ENCODE peak calls at places on chromosome 6, in seven cellular contexts. One of them, this sample, is unnamed.

GRCh38 chr6:154805288-154805911 is 72.2 kb downstream of the SCAF8 start:
- DNase-seq in T follicular helper cell: no peak
- DNase-seq in transverse colon: no peak
- DNase-seq in T-helper 22 cell: no peak
- DNase-seq in dorsolateral prefrontal cortex: no peak
- DNase-seq in NCI-H226: no peak
- DNase-seq in GM13976: peak; percentile 31
- DNase-seq in this sample: peak; percentile 60

GRCh38 chr6:156953478-156954146 is 176.4 kb downstream of the ARID1B start:
- DNase-seq in T follicular helper cell: peak; percentile 51
- DNase-seq in dorsolateral prefrontal cortex: no peak
- DNase-seq in GM13976: peak; percentile 51
- DNase-seq in NCI-H226: peak; percentile 96
- DNase-seq in transverse colon: no peak
- DNase-seq in T-helper 22 cell: peak; percentile 14
- DNase-seq in this sample: no peak

GRCh38 chr6:35048031-35048613 is 93.0 kb downstream of the TCP11 start:
- DNase-seq in transverse colon: no peak
- DNase-seq in dorsolateral prefrontal cortex: no peak
- DNase-seq in GM13976: peak; percentile 7
- DNase-seq in T follicular helper cell: no peak
- DNase-seq in NCI-H226: no peak
- DNase-seq in T-helper 22 cell: no peak
- DNase-seq in this sample: no peak

GRCh38 chr6:56356431-56356830 is 109.1 kb upstream of the COL21A1 start:
- DNase-seq in NCI-H226: no peak
- DNase-seq in transverse colon: no peak
- DNase-seq in GM13976: no peak
- DNase-seq in T-helper 22 cell: no peak
- DNase-seq in T follicular helper cell: no peak
- DNase-seq in dorsolateral prefrontal cortex: no peak
- DNase-seq in this sample: no peak

GRCh38 chr6:35063701-35064507 is 77.2 kb downstream of the TCP11 start:
- DNase-seq in T-helper 22 cell: no peak
- DNase-seq in dorsolateral prefrontal cortex: no peak
- DNase-seq in NCI-H226: no peak
- DNase-seq in transverse colon: no peak
- DNase-seq in GM13976: no peak
- DNase-seq in T follicular helper cell: no peak
- DNase-seq in this sample: no peak

GRCh38 chr6:26104457-26105108 is 17.4 kb downstream of the HFE start:
- DNase-seq in GM13976: no peak
- DNase-seq in T follicular helper cell: no peak
- DNase-seq in dorsolateral prefrontal cortex: no peak
- DNase-seq in NCI-H226: no peak
- DNase-seq in transverse colon: peak; percentile 43
- DNase-seq in T-helper 22 cell: no peak
- DNase-seq in this sample: peak; percentile 72

GRCh38 chr6:160065200-160065599 is 56.4 kb upstream of the SLC22A1 start:
- DNase-seq in GM13976: no peak
- DNase-seq in T follicular helper cell: no peak
- DNase-seq in NCI-H226: no peak
- DNase-seq in dorsolateral prefrontal cortex: no peak
- DNase-seq in T-helper 22 cell: no peak
- DNase-seq in transverse colon: no peak
- DNase-seq in this sample: no peak

GRCh38 chr6:162184465-162184864 is 543.1 kb downstream of the PRKN start:
- DNase-seq in T follicular helper cell: no peak
- DNase-seq in T-helper 22 cell: no peak
- DNase-seq in transverse colon: no peak
- DNase-seq in dorsolateral prefrontal cortex: no peak
- DNase-seq in NCI-H226: no peak
- DNase-seq in GM13976: no peak
- DNase-seq in this sample: no peak

GRCh38 chr6:68497927-68498326 is 137.2 kb upstream of the ADGRB3 start:
- DNase-seq in NCI-H226: no peak
- DNase-seq in T-helper 22 cell: no peak
- DNase-seq in T follicular helper cell: no peak
- DNase-seq in GM13976: no peak
- DNase-seq in transverse colon: no peak
- DNase-seq in dorsolateral prefrontal cortex: no peak
- DNase-seq in this sample: no peak

GRCh38 chr6:43355862-43356590 is 13.4 kb downstream of the ZNF318 start:
- DNase-seq in transverse colon: peak; percentile 19
- DNase-seq in NCI-H226: peak; percentile 57
- DNase-seq in GM13976: no peak
- DNase-seq in T follicular helper cell: no peak
- DNase-seq in T-helper 22 cell: no peak
- DNase-seq in dorsolateral prefrontal cortex: no peak
- DNase-seq in this sample: no peak

GRCh38 chr6:122789078-122789861 is at the start of gene SMPDL3A:
- DNase-seq in NCI-H226: peak; percentile 66
- DNase-seq in transverse colon: peak; percentile 83
- DNase-seq in dorsolateral prefrontal cortex: peak; percentile 86
- DNase-seq in T-helper 22 cell: no peak
- DNase-seq in GM13976: peak; percentile 66
- DNase-seq in T follicular helper cell: no peak
- DNase-seq in this sample: peak; percentile 28

GRCh38 chr6:53361549-53362031 is 12.8 kb upstream of the ELOVL5 start:
- DNase-seq in GM13976: peak; percentile 23
- DNase-seq in dorsolateral prefrontal cortex: no peak
- DNase-seq in transverse colon: no peak
- DNase-seq in T-helper 22 cell: peak; percentile 83
- DNase-seq in T follicular helper cell: peak; percentile 70
- DNase-seq in NCI-H226: peak; percentile 45
- DNase-seq in this sample: peak; percentile 81

GRCh38 chr6:106693343-106693742 is 64.0 kb downstream of the QRSL1 start:
- DNase-seq in transverse colon: no peak
- DNase-seq in T follicular helper cell: no peak
- DNase-seq in T-helper 22 cell: no peak
- DNase-seq in dorsolateral prefrontal cortex: no peak
- DNase-seq in NCI-H226: no peak
- DNase-seq in GM13976: no peak
- DNase-seq in this sample: no peak

GRCh38 chr6:170378502-170378901 is 71.9 kb downstream of the FAM120B start:
- DNase-seq in T-helper 22 cell: no peak
- DNase-seq in T follicular helper cell: no peak
- DNase-seq in transverse colon: no peak
- DNase-seq in dorsolateral prefrontal cortex: no peak
- DNase-seq in GM13976: no peak
- DNase-seq in NCI-H226: no peak
- DNase-seq in this sample: no peak

GRCh38 chr6:100465701-100466409 is 1.1 kb upstream of the SIM1 start:
- DNase-seq in transverse colon: no peak
- DNase-seq in T follicular helper cell: no peak
- DNase-seq in T-helper 22 cell: no peak
- DNase-seq in NCI-H226: no peak
- DNase-seq in GM13976: peak; percentile 27
- DNase-seq in dorsolateral prefrontal cortex: no peak
- DNase-seq in this sample: no peak

GRCh38 chr6:124466949-124467348 is 495.3 kb upstream of the RNF217 start:
- DNase-seq in NCI-H226: no peak
- DNase-seq in T-helper 22 cell: no peak
- DNase-seq in dorsolateral prefrontal cortex: no peak
- DNase-seq in transverse colon: no peak
- DNase-seq in GM13976: no peak
- DNase-seq in T follicular helper cell: no peak
- DNase-seq in this sample: no peak

GRCh38 chr6:19153270-19153980 is 683.7 kb upstream of the ID4 start:
- DNase-seq in NCI-H226: peak; percentile 83
- DNase-seq in T-helper 22 cell: no peak
- DNase-seq in transverse colon: no peak
- DNase-seq in dorsolateral prefrontal cortex: no peak
- DNase-seq in GM13976: no peak
- DNase-seq in T follicular helper cell: no peak
- DNase-seq in this sample: no peak